ENCODE peak calls at places on chromosomes 11 and 22, in five cellular contexts. One of them, this sample, is unnamed. For H3K27me3 and H3K36me3, the result is how much of the 10 kb centered on the place peaks cover.

GRCh38 chr11:7544021-7544420 is 30.2 kb downstream of the PPFIBP2 start:
- DNase-seq in fibroblast of lung: no peak
- DNase-seq in GM23338: no peak
- DNase-seq in IMR-90: no peak
- DNase-seq in CD4-positive, alpha-beta memory T cell: no peak
- DNase-seq in this sample: no peak

GRCh38 chr11:120649316-120649715 is 137.8 kb downstream of the GRIK4 start:
- DNase-seq in GM23338: no peak
- DNase-seq in IMR-90: no peak
- DNase-seq in fibroblast of lung: no peak
- DNase-seq in CD4-positive, alpha-beta memory T cell: no peak
- DNase-seq in this sample: no peak

GRCh38 chr22:46481386-46481785 is 56.0 kb downstream of the CELSR1 start:
- DNase-seq in GM23338: no peak
- DNase-seq in IMR-90: no peak
- DNase-seq in CD4-positive, alpha-beta memory T cell: no peak
- DNase-seq in fibroblast of lung: no peak
- DNase-seq in this sample: no peak

GRCh38 chr11:131253142-131253884 is 117.1 kb upstream of the NTM start:
- DNase-seq in IMR-90: no peak
- DNase-seq in GM23338: peak
- DNase-seq in CD4-positive, alpha-beta memory T cell: no peak
- DNase-seq in fibroblast of lung: no peak
- DNase-seq in this sample: no peak

GRCh38 chr11:10657308-10658271 is 36.0 kb downstream of the IRAG1 start:
- DNase-seq in IMR-90: peak
- DNase-seq in GM23338: peak
- DNase-seq in CD4-positive, alpha-beta memory T cell: no peak
- DNase-seq in fibroblast of lung: peak
- DNase-seq in this sample: no peak

GRCh38 chr11:69361466-69361865 is 67.5 kb downstream of the MYEOV start:
- DNase-seq in CD4-positive, alpha-beta memory T cell: no peak
- DNase-seq in fibroblast of lung: no peak
- DNase-seq in IMR-90: no peak
- DNase-seq in GM23338: no peak
- DNase-seq in this sample: peak

GRCh38 chr22:44396021-44396726 is 83.4 kb upstream of the SHISAL1 start:
- DNase-seq in CD4-positive, alpha-beta memory T cell: no peak
- DNase-seq in IMR-90: no peak
- DNase-seq in fibroblast of lung: no peak
- DNase-seq in GM23338: no peak
- DNase-seq in this sample: peak

GRCh38 chr11:76660533-76661305 is 9.8 kb downstream of the LRRC32 start:
- DNase-seq in IMR-90: no peak
- DNase-seq in GM23338: no peak
- DNase-seq in fibroblast of lung: no peak
- DNase-seq in CD4-positive, alpha-beta memory T cell: no peak
- DNase-seq in this sample: no peak

GRCh38 chr11:105789579-105789978 is 179.7 kb downstream of the GRIA4 start:
- DNase-seq in IMR-90: no peak
- DNase-seq in fibroblast of lung: no peak
- DNase-seq in GM23338: no peak
- DNase-seq in CD4-positive, alpha-beta memory T cell: no peak
- DNase-seq in this sample: no peak

GRCh38 chr11:130042093-130042591 is 27.6 kb upstream of the APLP2 start:
- DNase-seq in GM23338: no peak
- DNase-seq in IMR-90: peak
- DNase-seq in fibroblast of lung: peak
- DNase-seq in CD4-positive, alpha-beta memory T cell: no peak
- DNase-seq in this sample: no peak

GRCh38 chr11:74602637-74603591 is 10.5 kb downstream of the POLD3 start:
- DNase-seq in CD4-positive, alpha-beta memory T cell: no peak
- DNase-seq in fibroblast of lung: no peak
- DNase-seq in GM23338: no peak
- DNase-seq in IMR-90: no peak
- DNase-seq in this sample: no peak

GRCh38 chr11:68677432-68677831 is 6.9 kb upstream of the GAL start:
- DNase-seq in IMR-90: peak
- DNase-seq in fibroblast of lung: peak
- DNase-seq in CD4-positive, alpha-beta memory T cell: no peak
- DNase-seq in GM23338: peak
- DNase-seq in this sample: peak

GRCh38 chr11:78022397-78023396 is at the start of gene KCTD14:
- DNase-seq in IMR-90: no peak
- DNase-seq in GM23338: peak
- DNase-seq in CD4-positive, alpha-beta memory T cell: no peak
- DNase-seq in fibroblast of lung: no peak
- DNase-seq in this sample: peak

GRCh38 chr22:44305888-44306287 is 6.9 kb downstream of the SHISAL1 start:
- DNase-seq in GM23338: no peak
- DNase-seq in IMR-90: no peak
- DNase-seq in CD4-positive, alpha-beta memory T cell: no peak
- DNase-seq in fibroblast of lung: no peak
- DNase-seq in this sample: no peak

GRCh38 chr11:134508219-134508990 is 96.4 kb upstream of the B3GAT1 start:
- DNase-seq in fibroblast of lung: no peak
- DNase-seq in IMR-90: no peak
- DNase-seq in CD4-positive, alpha-beta memory T cell: no peak
- DNase-seq in GM23338: no peak
- DNase-seq in this sample: no peak

GRCh38 chr11:42552786-42553185 is 759.0 kb upstream of the API5 start:
- DNase-seq in CD4-positive, alpha-beta memory T cell: no peak
- DNase-seq in IMR-90: no peak
- DNase-seq in GM23338: no peak
- DNase-seq in fibroblast of lung: no peak
- DNase-seq in this sample: no peak

GRCh38 chr11:36500315-36500721 is 9.8 kb downstream of the TRAF6 start:
- DNase-seq in fibroblast of lung: peak
- DNase-seq in IMR-90: peak
- DNase-seq in GM23338: no peak
- DNase-seq in CD4-positive, alpha-beta memory T cell: no peak
- DNase-seq in this sample: no peak

GRCh38 chr11:7251836-7252682 is at the start of gene SYT9:
- DNase-seq in IMR-90: no peak
- DNase-seq in fibroblast of lung: peak
- DNase-seq in CD4-positive, alpha-beta memory T cell: no peak
- DNase-seq in GM23338: peak
- DNase-seq in this sample: peak

GRCh38 chr11:22656128-22656527 is 10.3 kb upstream of the GAS2 start:
- DNase-seq in CD4-positive, alpha-beta memory T cell: no peak
- DNase-seq in fibroblast of lung: peak
- DNase-seq in IMR-90: no peak
- DNase-seq in GM23338: no peak
- DNase-seq in this sample: no peak

GRCh38 chr22:36284171-36284571 is 31.2 kb downstream of the APOL1 start:
- DNase-seq in GM23338: no peak
- DNase-seq in fibroblast of lung: no peak
- DNase-seq in IMR-90: no peak
- DNase-seq in CD4-positive, alpha-beta memory T cell: no peak
- DNase-seq in this sample: peak

GRCh38 chr11:88414385-88414861 is 76.9 kb upstream of the CTSC start:
- DNase-seq in CD4-positive, alpha-beta memory T cell: peak
- DNase-seq in fibroblast of lung: peak
- DNase-seq in GM23338: no peak
- DNase-seq in IMR-90: peak
- DNase-seq in this sample: no peak

GRCh38 chr11:27505781-27506180 is 788 bp downstream of the LIN7C start:
- DNase-seq in IMR-90: peak
- DNase-seq in GM23338: peak
- DNase-seq in CD4-positive, alpha-beta memory T cell: no peak
- DNase-seq in fibroblast of lung: no peak
- DNase-seq in this sample: peak

GRCh38 chr11:11027271-11027670 is 169.4 kb upstream of the ZBED5 start:
- DNase-seq in IMR-90: peak
- DNase-seq in fibroblast of lung: peak
- DNase-seq in CD4-positive, alpha-beta memory T cell: no peak
- DNase-seq in GM23338: no peak
- DNase-seq in this sample: no peak

GRCh38 chr11:118907051-118907748 is 18.5 kb downstream of the BCL9L start:
- DNase-seq in CD4-positive, alpha-beta memory T cell: peak
- DNase-seq in GM23338: peak
- DNase-seq in fibroblast of lung: peak
- DNase-seq in IMR-90: peak
- DNase-seq in this sample: peak

GRCh38 chr22:25659413-25659812 is 82.6 kb upstream of the MYO18B start:
- DNase-seq in fibroblast of lung: no peak
- DNase-seq in GM23338: no peak
- DNase-seq in CD4-positive, alpha-beta memory T cell: no peak
- DNase-seq in IMR-90: no peak
- DNase-seq in this sample: no peak

GRCh38 chr11:123174196-123175183 is 20.6 kb downstream of the CLMP start:
- DNase-seq in CD4-positive, alpha-beta memory T cell: no peak
- DNase-seq in GM23338: peak
- DNase-seq in IMR-90: peak
- DNase-seq in fibroblast of lung: peak
- DNase-seq in this sample: peak

GRCh38 chr11:18617688-18618340 is 16.3 kb downstream of the SPTY2D1 start:
- DNase-seq in IMR-90: peak
- DNase-seq in GM23338: no peak
- DNase-seq in CD4-positive, alpha-beta memory T cell: peak
- DNase-seq in fibroblast of lung: peak
- DNase-seq in this sample: no peak

GRCh38 chr11:22878604-22879003 is 18.3 kb upstream of the CCDC179 start:
- DNase-seq in GM23338: no peak
- DNase-seq in CD4-positive, alpha-beta memory T cell: no peak
- DNase-seq in IMR-90: no peak
- DNase-seq in fibroblast of lung: no peak
- DNase-seq in this sample: no peak

GRCh38 chr11:129143335-129143734 is 48.8 kb downstream of the ARHGAP32 start:
- DNase-seq in CD4-positive, alpha-beta memory T cell: no peak
- DNase-seq in fibroblast of lung: peak
- DNase-seq in IMR-90: peak
- DNase-seq in GM23338: no peak
- DNase-seq in this sample: no peak

GRCh38 chr11:60860943-60861342 is 5.2 kb upstream of the PTGDR2 start:
- DNase-seq in CD4-positive, alpha-beta memory T cell: no peak
- DNase-seq in IMR-90: no peak
- DNase-seq in fibroblast of lung: no peak
- DNase-seq in GM23338: no peak
- DNase-seq in this sample: peak

DNA sequence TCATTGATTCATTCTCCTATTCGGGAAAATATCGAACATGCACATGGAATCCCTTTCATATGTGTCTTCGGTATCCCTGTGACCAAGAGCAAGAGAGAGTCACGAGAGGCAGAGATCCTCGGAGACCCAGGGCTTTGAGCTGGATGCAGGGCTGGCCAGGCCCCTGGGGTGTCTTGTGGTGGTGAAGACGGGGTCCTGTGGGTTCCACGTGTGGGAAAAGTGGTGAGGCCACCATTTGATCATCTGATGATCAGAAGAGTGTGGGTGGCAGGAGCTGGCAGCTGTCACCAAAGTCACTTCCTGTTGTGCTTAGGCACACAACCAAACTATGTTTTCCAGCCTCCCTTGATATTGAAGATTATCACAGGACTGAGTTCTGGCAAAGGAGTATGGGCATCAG is 94.0 kb downstream of the BRD1 start:
- DNase-seq in IMR-90: no peak
- DNase-seq in CD4-positive, alpha-beta memory T cell: no peak
- DNase-seq in fibroblast of lung: no peak
- DNase-seq in GM23338: no peak
- DNase-seq in this sample: peak
- H3K27me3 ChIP-seq in IMR-90: under half
- H3K27me3 ChIP-seq in CD4-positive, alpha-beta memory T cell: under half
- H3K27me3 ChIP-seq in fibroblast of lung: under half
- H3K27me3 ChIP-seq in GM23338: under half
- H3K27me3 ChIP-seq in this sample: under half

DNA sequence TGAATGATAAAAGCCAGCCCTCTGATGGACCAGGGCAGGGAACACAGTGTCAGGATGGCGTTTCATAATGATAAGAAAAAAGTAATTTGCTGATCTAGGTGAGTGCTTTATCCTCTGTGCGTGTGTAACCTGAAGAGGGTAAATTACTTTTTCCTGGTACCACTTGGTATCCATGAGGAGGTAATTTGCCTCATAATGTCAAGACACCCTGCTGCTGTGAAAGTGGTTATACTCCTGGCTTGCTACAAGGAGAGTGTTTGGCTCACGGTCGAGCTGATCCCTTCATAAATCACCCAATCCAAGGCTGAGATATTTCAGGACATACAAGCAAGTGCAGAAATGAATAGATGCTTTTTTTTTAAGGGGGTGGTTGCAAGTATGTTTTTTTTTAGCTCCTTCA is 207.2 kb upstream of the PGR start:
- DNase-seq in GM23338: peak
- DNase-seq in CD4-positive, alpha-beta memory T cell: no peak
- DNase-seq in fibroblast of lung: no peak
- DNase-seq in IMR-90: no peak
- DNase-seq in this sample: no peak
- H3K4me3 ChIP-seq in GM23338: no peak
- H3K4me3 ChIP-seq in CD4-positive, alpha-beta memory T cell: no peak
- H3K4me3 ChIP-seq in fibroblast of lung: no peak
- H3K4me3 ChIP-seq in IMR-90: no peak
- H3K4me3 ChIP-seq in this sample: no peak

DNA sequence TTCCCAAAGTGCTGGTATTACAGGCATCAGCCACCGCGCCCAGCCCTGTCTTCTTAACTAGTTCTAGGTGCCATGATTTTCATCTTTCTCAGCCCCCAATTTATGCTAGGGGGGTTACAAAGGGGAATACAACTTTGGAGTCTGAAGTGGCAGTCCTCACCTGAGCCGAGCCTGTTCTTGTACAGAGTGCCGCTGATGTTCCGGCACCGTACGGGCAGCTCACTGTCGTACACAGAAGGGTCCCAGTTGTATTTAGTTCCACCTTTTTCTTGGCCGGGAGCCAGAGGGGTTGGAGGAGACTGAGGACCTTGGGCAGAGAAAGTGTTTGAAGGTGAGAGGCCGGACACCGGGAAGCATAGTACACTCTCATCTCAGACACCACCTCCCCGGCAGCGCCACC is 7.3 kb downstream of the DEAF1 start:
- DNase-seq in IMR-90: no peak
- DNase-seq in fibroblast of lung: no peak
- DNase-seq in GM23338: no peak
- DNase-seq in CD4-positive, alpha-beta memory T cell: no peak
- DNase-seq in this sample: no peak
- H3K36me3 ChIP-seq in IMR-90: under half
- H3K36me3 ChIP-seq in fibroblast of lung: under half
- H3K36me3 ChIP-seq in GM23338: under half
- H3K36me3 ChIP-seq in CD4-positive, alpha-beta memory T cell: under half
- H3K36me3 ChIP-seq in this sample: under half

DNA sequence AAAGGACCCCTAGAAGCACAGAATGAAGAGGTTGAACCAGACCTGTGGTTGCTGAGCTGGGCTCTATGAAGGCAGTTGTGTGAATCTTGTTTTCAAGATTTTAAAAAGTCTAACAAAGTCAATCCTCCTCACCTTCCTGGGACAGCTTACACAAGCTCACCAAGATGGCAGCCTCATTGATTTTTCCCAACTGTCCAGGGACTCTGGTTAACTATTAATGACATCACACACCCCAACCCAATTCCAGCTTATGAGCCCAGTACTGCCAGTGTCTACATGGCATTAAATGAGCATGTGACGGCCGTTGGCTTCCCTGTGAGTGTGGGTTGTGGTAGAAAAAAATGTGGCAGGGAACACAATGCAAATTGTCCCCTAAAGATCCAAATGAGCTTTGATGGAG is 137.0 kb downstream of the CHST1 start:
- DNase-seq in IMR-90: no peak
- DNase-seq in CD4-positive, alpha-beta memory T cell: no peak
- DNase-seq in fibroblast of lung: no peak
- DNase-seq in GM23338: no peak
- DNase-seq in this sample: no peak
- H3K27me3 ChIP-seq in IMR-90: under half
- H3K27me3 ChIP-seq in CD4-positive, alpha-beta memory T cell: under half
- H3K27me3 ChIP-seq in fibroblast of lung: under half
- H3K27me3 ChIP-seq in GM23338: under half
- H3K27me3 ChIP-seq in this sample: under half